ENCODE peak calls at places on chromosomes 2 and 18, in nine cellular contexts. F is cardiac fibroblast, Z is posterior cingulate gyrus, K is DMS79 treated with DMSO at 0.1 percent for 48 hours, O is fibroblast of lung, W is EL, E is hepatic stellate cell, S is stomach, B is LoVo. R is an unnamed sample.

GRCh38 chr2:120934891-120935338 is 199.2 kb downstream of the GLI2 start:
- DNase-seq in F (peak), Z (no peak), K (no peak), O (peak), W (peak), E (peak), S (peak), B (peak), R (no peak)

GRCh38 chr18:34707670-34708069 is 2.4 kb upstream of the DTNA start:
- DNase-seq in F (peak), Z (peak), K (peak), O (peak), W (peak), E (peak), S (no peak), B (peak), R (peak)

GRCh38 chr2:127674241-127675209 is 805 bp downstream of the LIMS2 start:
- DNase-seq in F (no peak), Z (peak), K (no peak), O (no peak), W (peak), E (peak), S (peak), B (peak), R (no peak)

GRCh38 chr18:74896390-74896991 is 298.8 kb downstream of the ZNF407 start:
- DNase-seq in F (peak), Z (peak), K (peak), O (no peak), W (no peak), E (no peak), S (peak), B (peak), R (peak)

GRCh38 chr2:53475320-53475719 is 292.3 kb upstream of the CHAC2 start:
- DNase-seq in F (no peak), Z (no peak), K (no peak), O (peak), W (peak), E (no peak), S (no peak), B (no peak), R (no peak)

GRCh38 chr2:185628985-185629384 is 109.6 kb upstream of the FSIP2 start:
- DNase-seq in F (no peak), Z (peak), K (no peak), O (no peak), W (peak), E (no peak), S (no peak), B (no peak), R (peak)

GRCh38 chr2:16948073-16948472 is 282.4 kb upstream of the CYRIA start:
- DNase-seq in F (no peak), Z (no peak), K (no peak), O (no peak), W (no peak), E (no peak), S (no peak), B (no peak), R (no peak)

GRCh38 chr2:79935046-79935729 is 369.4 kb downstream of the LRRTM1 start:
- DNase-seq in F (no peak), Z (no peak), K (no peak), O (no peak), W (no peak), E (no peak), S (no peak), B (no peak), R (no peak)

GRCh38 chr18:12750076-12750707 is 47.4 kb downstream of the PSMG2 start:
- DNase-seq in F (no peak), Z (peak), K (peak), O (peak), W (peak), E (no peak), S (no peak), B (no peak), R (no peak)

R was measured in body of pancreas.